ENCODE peak calls at places on chromosomes 12 and 14, in nine cellular contexts. W is stimulated activated CD4-positive, alpha-beta T cell treated with anti-CD3 and anti-CD28 coated beads, Interleukin-15, amount 100 ng/mL, for 1 hour; M is SK-N-MC; P is Calu3; V is stimulated activated CD8-positive, alpha-beta memory T cell treated with anti-CD3 and anti-CD28 coated beads, Interleukin-7, amount 100 ng/mL, for 1 hour; O is hypothalamus; Z is amygdala; Q is activated CD4-positive, CD25-positive, alpha-beta regulatory T cell; T is NCI-H526. E is an unnamed sample.

GRCh38 chr12:26520154-26520553 is 312.8 kb downstream of the ITPR2 start:
- DNase-seq in Q (no peak), O (no peak), V (no peak), T (no peak), W (no peak), M (peak), P (no peak), Z (no peak), E (no peak)

GRCh38 chr14:89351364-89351957 is 65.6 kb downstream of the FOXN3 start:
- DNase-seq in V (no peak), O (no peak), Z (no peak), Q (no peak), M (peak), P (no peak), T (no peak), W (no peak), E (peak)

GRCh38 chr12:14723763-14724162 is 27.4 kb upstream of the GUCY2C start:
- DNase-seq in W (peak), Z (no peak), Q (peak), P (peak), V (no peak), M (peak), O (peak), T (peak), E (peak)

GRCh38 chr12:126051611-126052107 is 986.4 kb downstream of the AACS start:
- DNase-seq in Q (no peak), V (no peak), T (no peak), W (no peak), Z (no peak), M (peak), O (no peak), P (peak), E (no peak)

GRCh38 chr12:41167701-41168100 is 20.4 kb upstream of the PDZRN4 start:
- DNase-seq in V (no peak), Q (no peak), M (no peak), P (no peak), T (no peak), O (no peak), Z (no peak), W (no peak), E (no peak)

GRCh38 chr12:4449862-4450222 is 4.2 kb upstream of the FGF6 start:
- DNase-seq in Q (no peak), Z (no peak), W (no peak), V (no peak), O (no peak), M (no peak), T (peak), P (no peak), E (peak)

GRCh38 chr12:75444444-75445136 is 36.0 kb upstream of the GLIPR1 start:
- DNase-seq in W (no peak), T (no peak), M (no peak), Q (no peak), O (no peak), V (no peak), P (no peak), Z (no peak), E (no peak)

GRCh38 chr12:18651525-18651924 is 86.3 kb downstream of the PLCZ1 start:
- DNase-seq in W (no peak), P (no peak), Q (no peak), M (no peak), O (no peak), T (no peak), Z (no peak), V (no peak), E (no peak)

GRCh38 chr14:91413547-91414474 is 3.8 kb downstream of the CCDC88C start:
- DNase-seq in T (peak), V (no peak), Q (no peak), M (no peak), Z (no peak), O (no peak), P (peak), W (no peak), E (peak)

GRCh38 chr14:51554339-51554920 is 97.3 kb upstream of the FRMD6 start:
- DNase-seq in O (no peak), Z (no peak), M (no peak), Q (no peak), W (no peak), T (no peak), V (no peak), P (no peak), E (no peak)

GRCh38 chr14:96631621-96632362 is 129.6 kb downstream of the PAPOLA start:
- DNase-seq in V (no peak), Z (no peak), O (no peak), Q (no peak), P (no peak), M (no peak), T (no peak), W (no peak), E (no peak)

GRCh38 chr12:106001819-106002218 is 136.9 kb downstream of the NUAK1 start:
- DNase-seq in T (no peak), V (no peak), M (no peak), W (no peak), Q (no peak), P (no peak), O (no peak), Z (no peak), E (no peak)

GRCh38 chr14:68306934-68307758 is 485.7 kb downstream of the ZFP36L1 start:
- DNase-seq in T (peak), W (no peak), V (no peak), P (peak), Z (no peak), Q (no peak), M (no peak), O (no peak), E (no peak)

E was measured in endodermal cell.